ENCODE peak calls at places on chromosomes 3 and 15, in five cellular contexts. K, B, S, M and O are unnamed samples.

GRCh38 chr3:49802719-49803463 is at the start of gene INKA1:
- DNase-seq in B (peak; percentile 93), M (peak; percentile 95), S (peak; percentile 80), K (peak; percentile 89), O (peak; percentile 92)

GRCh38 chr15:88242586-88242985 is 14.0 kb downstream of the NTRK3 start:
- DNase-seq in K (no peak), S (no peak), M (no peak), B (no peak), O (no peak)

GRCh38 chr3:56799251-56799882 is 2.4 kb downstream of the ARHGEF3 start:
- DNase-seq in M (no peak), K (peak; percentile 56), B (no peak), S (no peak), O (no peak)

GRCh38 chr3:177905895-177906511 is 630.2 kb upstream of the KCNMB2 start:
- DNase-seq in S (no peak), M (no peak), K (no peak), B (no peak), O (no peak)

GRCh38 chr15:95684693-95685115 is 645.8 kb upstream of the NR2F2 start:
- DNase-seq in M (no peak), K (no peak), B (no peak), S (no peak), O (no peak)

GRCh38 chr3:68220832-68221231 is 566.4 kb upstream of the SUCLG2 start:
- DNase-seq in B (no peak), M (no peak), K (no peak), S (no peak), O (no peak)

GRCh38 chr15:55915876-55916567 is 77.4 kb downstream of the NEDD4 start:
- DNase-seq in K (no peak), B (no peak), M (no peak), S (no peak), O (no peak)

GRCh38 chr3:145807990-145808389 is 353.0 kb downstream of the PLOD2 start:
- DNase-seq in B (no peak), S (no peak), M (no peak), K (no peak), O (peak; percentile 27)

GRCh38 chr15:68469162-68470048 is 37.4 kb upstream of the ITGA11 start:
- DNase-seq in S (no peak), B (no peak), K (no peak), M (no peak), O (no peak)

GRCh38 chr3:54085936-54086335 is 36.4 kb upstream of the CACNA2D3 start:
- DNase-seq in M (no peak), S (no peak), B (no peak), K (no peak), O (no peak)

GRCh38 chr15:55907797-55908196 is 85.6 kb downstream of the NEDD4 start:
- DNase-seq in M (no peak), S (no peak), K (no peak), B (no peak), O (no peak)

GRCh38 chr15:74365619-74366445 is 1.6 kb downstream of the CYP11A1 start:
- DNase-seq in S (peak; percentile 39), B (peak; percentile 27), K (no peak), M (peak; percentile 72), O (peak; percentile 48)
- TF ChIP-seq POLR2A in S (no peak), B (no peak), K (no peak), M (no peak), O (no peak)

DNA sequence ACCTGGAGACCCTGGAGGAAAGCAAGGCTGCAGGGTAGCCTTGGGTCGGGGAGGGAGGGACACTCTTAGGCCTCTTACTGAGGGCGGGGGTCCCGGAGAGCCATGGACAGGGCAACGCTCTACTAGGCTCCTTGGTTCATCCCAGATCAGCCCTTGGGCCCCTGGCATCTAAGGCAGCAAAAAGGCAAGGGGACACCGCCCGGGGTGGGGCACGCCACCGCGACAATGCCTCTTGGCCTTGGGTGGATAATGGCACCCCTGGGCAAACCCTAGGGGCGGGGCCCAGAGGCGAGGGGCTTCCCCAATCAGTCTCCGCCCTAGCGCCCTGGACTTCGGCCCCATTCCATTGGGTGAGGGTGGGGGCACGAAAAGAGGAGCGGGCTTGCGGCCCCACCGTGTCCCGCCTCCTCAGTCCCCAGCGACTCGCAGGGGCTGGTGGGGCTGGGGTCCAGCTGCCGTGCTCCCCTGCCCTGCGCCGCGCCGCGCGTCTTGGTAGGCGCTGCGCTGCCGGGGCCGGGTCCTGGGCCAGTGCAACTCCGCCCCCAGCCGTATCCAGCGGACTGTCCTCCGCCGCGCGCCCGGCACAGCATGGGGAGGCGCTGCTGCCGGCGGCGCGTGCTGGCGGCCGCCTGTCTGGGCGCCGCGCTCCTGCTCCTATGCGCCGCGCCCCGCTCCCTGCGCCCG is at the start of gene CHST13:
- DNase-seq in S (no peak), M (no peak), B (peak; percentile 86), K (no peak), O (no peak)
- TF ChIP-seq CTCF in S (no peak), M (no peak), B (no peak), K (no peak), O (no peak)

DNA sequence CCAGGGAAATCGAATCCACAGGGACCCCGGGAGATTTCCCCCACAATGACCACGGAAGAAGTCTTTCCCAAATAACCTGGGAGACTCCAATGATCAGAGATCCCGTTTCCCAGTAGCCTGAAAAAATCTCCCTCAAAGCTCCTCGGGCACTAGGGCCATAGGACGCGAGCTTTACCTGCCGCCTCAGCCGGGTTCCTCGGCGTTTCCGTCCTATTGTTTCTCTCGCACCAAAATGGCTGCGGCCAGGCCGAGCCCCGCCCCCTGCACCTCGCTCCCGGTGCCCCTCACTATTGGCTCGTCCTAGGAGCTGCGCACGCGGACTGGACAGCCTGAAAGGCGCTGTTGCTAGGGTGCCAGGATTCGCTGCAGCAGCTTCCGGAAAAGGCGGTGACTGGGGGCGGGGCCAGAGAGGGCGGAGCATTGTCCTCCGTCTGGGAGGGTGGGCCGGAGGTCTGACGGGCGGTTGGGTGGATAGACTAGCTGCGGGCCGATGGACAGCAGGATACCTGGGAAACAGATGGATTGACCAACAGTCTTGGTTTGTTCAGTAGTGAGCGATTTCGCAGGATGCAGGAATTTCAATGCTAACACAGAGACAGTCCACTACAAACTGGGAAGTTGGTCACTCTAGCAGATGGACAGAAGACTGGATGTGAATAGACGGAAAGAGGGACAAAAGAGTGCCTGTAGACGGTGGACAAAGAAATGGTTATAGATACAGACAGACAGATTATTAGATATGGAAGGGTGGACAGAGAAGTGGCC is at the start of gene IP6K2:
- DNase-seq in M (peak; percentile 99), S (peak; percentile 96), B (peak; percentile 99), K (peak; percentile 98), O (peak; percentile 99)
- TF ChIP-seq POLR2A in M (peak; percentile 86), S (peak; percentile 90), B (peak; percentile 91), K (peak; percentile 90), O (peak; percentile 90)

GRCh38 chr15:52331490-52332240 is 36.1 kb upstream of the MYO5C start:
- DNase-seq in K (peak; percentile 10), M (no peak), S (no peak), B (peak; percentile 23), O (no peak)
- TF ChIP-seq CTCF in K (no peak), M (peak; percentile 31), S (peak; percentile 26), B (peak; percentile 45), O (peak; percentile 28)